ENCODE peak calls at places on chromosome 1, in seven cellular contexts. N, W, B, L, M, Q and R are unnamed samples.

GRCh38 chr1:2595261-2595811 is 8.8 kb downstream of the PRXL2B start:
- DNase-seq in N (no peak), W (no peak), B (peak; percentile 76), L (no peak), M (no peak), Q (no peak), R (no peak)

GRCh38 chr1:99740141-99740540 is 26.3 kb downstream of the FRRS1 start:
- DNase-seq in N (no peak), W (no peak), B (no peak), L (no peak), M (no peak), Q (no peak), R (no peak)

GRCh38 chr1:199410462-199410861 is 617.0 kb upstream of the NR5A2 start:
- DNase-seq in N (no peak), W (no peak), B (no peak), L (no peak), M (no peak), Q (no peak), R (no peak)

GRCh38 chr1:58566339-58566738 is 10.7 kb downstream of the TACSTD2 start:
- DNase-seq in N (no peak), W (no peak), B (no peak), L (no peak), M (no peak), Q (no peak), R (no peak)

GRCh38 chr1:170674986-170675385 is 11.1 kb downstream of the PRRX1 start:
- DNase-seq in N (no peak), W (no peak), B (no peak), L (no peak), M (no peak), Q (no peak), R (no peak)

GRCh38 chr1:47725000-47725731 is 272.0 kb downstream of the TRABD2B start:
- DNase-seq in N (no peak), W (peak; percentile 14), B (peak; percentile 72), L (no peak), M (no peak), Q (peak; percentile 61), R (no peak)

GRCh38 chr1:15848929-15849774 is 1.6 kb downstream of the SPEN start:
- DNase-seq in N (peak; percentile 89), W (peak; percentile 83), B (peak; percentile 92), L (peak; percentile 81), M (peak; percentile 92), Q (peak; percentile 79), R (peak; percentile 93)

GRCh38 chr1:237953238-237953637 is 62.5 kb upstream of the ZP4 start:
- DNase-seq in N (no peak), W (peak; percentile 49), B (no peak), L (no peak), M (no peak), Q (no peak), R (no peak)

GRCh38 chr1:110737206-110737605 is 62.5 kb upstream of the KCNA3 start:
- DNase-seq in N (no peak), W (no peak), B (no peak), L (no peak), M (no peak), Q (no peak), R (no peak)

GRCh38 chr1:16724718-16725438 is 15.4 kb upstream of the RNU1-4 start:
- DNase-seq in N (no peak), W (peak; percentile 1), B (peak; percentile 82), L (no peak), M (peak; percentile 65), Q (no peak), R (peak; percentile 9)

GRCh38 chr1:71565267-71565666 is 484.4 kb upstream of the ZRANB2 start:
- DNase-seq in N (no peak), W (no peak), B (no peak), L (peak; percentile 41), M (no peak), Q (no peak), R (no peak)

GRCh38 chr1:240808381-240808780 is 196.4 kb upstream of the GREM2 start:
- DNase-seq in N (no peak), W (no peak), B (no peak), L (no peak), M (no peak), Q (no peak), R (no peak)

GRCh38 chr1:116477428-116477827 is 93.4 kb downstream of the CD58 start:
- DNase-seq in N (no peak), W (no peak), B (no peak), L (no peak), M (no peak), Q (no peak), R (no peak)

GRCh38 chr1:59994302-59995198 is 68.0 kb upstream of the CYP2J2 start:
- DNase-seq in N (peak; percentile 46), W (no peak), B (no peak), L (peak; percentile 47), M (no peak), Q (no peak), R (no peak)

GRCh38 chr1:180611016-180611930 is 20.5 kb upstream of the XPR1 start:
- DNase-seq in N (no peak), W (peak; percentile 25), B (no peak), L (peak; percentile 58), M (no peak), Q (no peak), R (no peak)

GRCh38 chr1:230823421-230823820 is 44.9 kb downstream of the C1orf198 start:
- DNase-seq in N (peak; percentile 42), W (no peak), B (no peak), L (no peak), M (no peak), Q (no peak), R (peak; percentile 26)

GRCh38 chr1:17475729-17476128 is 36.3 kb upstream of the RCC2 start:
- DNase-seq in N (no peak), W (peak; percentile 87), B (no peak), L (peak; percentile 73), M (no peak), Q (peak; percentile 28), R (peak; percentile 45)

GRCh38 chr1:220879509-220880366 is 495 bp downstream of the HLX start:
- DNase-seq in N (peak; percentile 47), W (peak; percentile 42), B (peak; percentile 74), L (peak; percentile 46), M (peak; percentile 81), Q (peak; percentile 53), R (peak; percentile 38)

GRCh38 chr1:12294076-12294475 is 64.2 kb downstream of the VPS13D start:
- DNase-seq in N (no peak), W (no peak), B (no peak), L (peak; percentile 69), M (no peak), Q (no peak), R (no peak)
- TF ChIP-seq CTCF in N (no peak), W (no peak), B (no peak), L (no peak), M (no peak), Q (no peak), R (no peak)

GRCh38 chr1:113875714-113876113 is 4.2 kb upstream of the PTPN22 start:
- DNase-seq in N (no peak), W (no peak), B (no peak), L (no peak), M (no peak), Q (no peak), R (no peak)

GRCh38 chr1:113872219-113872934 is 865 bp upstream of the PTPN22 start:
- DNase-seq in N (no peak), W (no peak), B (no peak), L (peak; percentile 30), M (no peak), Q (no peak), R (no peak)

GRCh38 chr1:113876181-113876580 is 4.7 kb upstream of the PTPN22 start:
- DNase-seq in N (no peak), W (no peak), B (no peak), L (no peak), M (no peak), Q (no peak), R (no peak)

GRCh38 chr1:113871597-113872113 is at the start of gene PTPN22:
- DNase-seq in N (no peak), W (peak; percentile 57), B (no peak), L (peak; percentile 79), M (peak; percentile 68), Q (no peak), R (peak; percentile 8)

DNA sequence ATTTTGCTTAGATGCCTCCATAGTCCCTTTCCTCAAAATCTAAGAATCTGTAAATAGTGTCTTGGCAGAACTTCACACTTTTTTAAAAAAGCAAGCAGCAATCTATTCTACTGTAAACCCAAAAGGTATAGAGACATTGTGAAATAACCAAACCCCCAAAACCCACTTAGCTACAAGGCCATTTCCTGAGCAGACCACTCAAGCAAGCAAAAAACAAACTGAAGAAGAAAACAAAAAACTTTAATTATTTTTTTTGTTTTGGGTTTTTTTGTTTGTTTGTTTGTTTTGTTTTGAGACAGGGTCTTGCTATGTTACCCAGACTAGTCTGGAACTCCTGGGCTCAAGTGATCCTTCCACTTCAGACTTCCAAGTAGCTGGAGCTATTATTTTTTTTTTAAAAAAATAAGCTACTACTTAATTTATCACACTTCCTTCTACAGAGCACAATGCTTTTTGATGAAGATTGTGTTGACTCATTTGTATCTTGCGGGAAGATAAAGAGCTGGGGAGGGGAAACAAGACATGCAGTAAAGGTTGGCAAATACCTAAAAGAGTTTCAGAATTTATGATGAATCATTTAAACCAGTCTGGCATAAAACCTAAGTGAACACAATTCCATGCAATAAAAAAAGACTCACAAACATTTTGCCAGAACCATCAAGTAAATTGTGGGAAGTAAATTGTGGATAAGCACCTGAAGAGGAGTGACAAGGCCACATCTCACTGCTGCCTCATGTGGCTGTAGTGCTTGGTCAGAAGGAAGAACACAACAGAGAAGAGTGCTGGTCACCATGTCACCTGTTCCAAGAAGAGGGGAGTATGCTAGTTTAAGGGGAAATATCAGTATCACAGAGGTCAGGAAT is 2.7 kb upstream of the PTPN22 start:
- DNase-seq in N (no peak), W (peak; percentile 61), B (no peak), L (peak; percentile 51), M (no peak), Q (peak; percentile 23), R (no peak)
- TF ChIP-seq CTCF in N (no peak), W (peak; percentile 66), B (no peak), L (peak; percentile 48), M (no peak), Q (no peak), R (no peak)

GRCh38 chr1:18668750-18669404 is 38.2 kb downstream of the PAX7 start:
- DNase-seq in N (no peak), W (peak; percentile 95), B (no peak), L (no peak), M (no peak), Q (peak; percentile 68), R (no peak)

GRCh38 chr1:18668051-18668450 is 37.4 kb downstream of the PAX7 start:
- DNase-seq in N (no peak), W (peak; percentile 86), B (no peak), L (no peak), M (no peak), Q (peak; percentile 16), R (no peak)

GRCh38 chr1:18670267-18670910 is 39.7 kb downstream of the PAX7 start:
- DNase-seq in N (no peak), W (peak; percentile 50), B (no peak), L (no peak), M (peak; percentile 76), Q (no peak), R (no peak)

GRCh38 chr1:18676431-18676830 is 45.8 kb downstream of the PAX7 start:
- DNase-seq in N (no peak), W (no peak), B (no peak), L (no peak), M (no peak), Q (no peak), R (no peak)

GRCh38 chr1:18673976-18674375 is 43.3 kb downstream of the PAX7 start:
- DNase-seq in N (no peak), W (peak; percentile 46), B (no peak), L (no peak), M (no peak), Q (no peak), R (no peak)
- TF ChIP-seq CTCF in N (no peak), W (peak; percentile 62), B (no peak), L (no peak), M (no peak), Q (no peak), R (no peak)

GRCh38 chr1:246617156-246617555 is 50.9 kb downstream of the CNST start:
- DNase-seq in N (no peak), W (peak; percentile 64), B (no peak), L (no peak), M (no peak), Q (no peak), R (no peak)
- TF ChIP-seq CTCF in N (no peak), W (no peak), B (no peak), L (no peak), M (no peak), Q (no peak), R (no peak)